ENCODE peak calls at places on chromosomes 1 and 21, in eight cellular contexts. M is ovary, D is WTC11, L is MCF 10A, A is cardiac muscle cell, J is GM10248, X is SK-N-SH, G is Calu3. Q is an unnamed sample.

GRCh38 chr1:74395492-74395891 is 116.9 kb downstream of the LRRC53 start:
- DNase-seq in M (peak), D (no peak), L (no peak), A (no peak), J (no peak), X (no peak), G (no peak), Q (no peak)

GRCh38 chr1:83850849-83851248 is 148.1 kb downstream of the TTLL7 start:
- DNase-seq in M (no peak), D (no peak), L (no peak), A (no peak), J (no peak), X (no peak), G (no peak), Q (no peak)

GRCh38 chr1:234608720-234609527 is 1.1 kb downstream of the IRF2BP2 start:
- DNase-seq in M (peak), D (peak), L (peak), A (peak), J (peak), X (no peak), G (peak), Q (no peak)

GRCh38 chr1:155974208-155975165 is 3.9 kb downstream of the ARHGEF2 start:
- DNase-seq in M (no peak), D (no peak), L (no peak), A (no peak), J (no peak), X (no peak), G (no peak), Q (no peak)

GRCh38 chr1:230869499-230869898 is 1.2 kb upstream of the C1orf198 start:
- DNase-seq in M (no peak), D (no peak), L (no peak), A (no peak), J (no peak), X (no peak), G (no peak), Q (no peak)

GRCh38 chr1:47179988-47180563 is 9.8 kb downstream of the PDZK1IP1 start:
- DNase-seq in M (no peak), D (no peak), L (no peak), A (no peak), J (no peak), X (peak), G (no peak), Q (no peak)

GRCh38 chr1:226034482-226034881 is 28.0 kb upstream of the H3-3A start:
- DNase-seq in M (peak), D (no peak), L (peak), A (no peak), J (no peak), X (no peak), G (no peak), Q (peak)

GRCh38 chr1:59686170-59686569 is 128.6 kb upstream of the HOOK1 start:
- DNase-seq in M (no peak), D (no peak), L (no peak), A (no peak), J (no peak), X (no peak), G (no peak), Q (no peak)

GRCh38 chr1:68294354-68295066 is 62.2 kb upstream of the WLS start:
- DNase-seq in M (no peak), D (no peak), L (no peak), A (no peak), J (no peak), X (no peak), G (no peak), Q (no peak)

GRCh38 chr1:19374402-19374801 is 62.3 kb downstream of the SLC66A1 start:
- DNase-seq in M (no peak), D (peak), L (no peak), A (no peak), J (peak), X (no peak), G (no peak), Q (no peak)

GRCh38 chr1:54581621-54582035 is 33.6 kb downstream of the ACOT11 start:
- DNase-seq in M (peak), D (no peak), L (peak), A (peak), J (no peak), X (peak), G (peak), Q (peak)

GRCh38 chr1:227778401-227778947 is 37.0 kb upstream of the PRSS38 start:
- DNase-seq in M (peak), D (no peak), L (peak), A (no peak), J (no peak), X (no peak), G (no peak), Q (no peak)

GRCh38 chr1:156070523-156070922 is 9.6 kb downstream of the RAB25 start:
- DNase-seq in M (no peak), D (no peak), L (no peak), A (no peak), J (no peak), X (peak), G (no peak), Q (no peak)

GRCh38 chr1:97621955-97622354 is 298.9 kb downstream of the DPYD start:
- DNase-seq in M (no peak), D (no peak), L (peak), A (no peak), J (no peak), X (no peak), G (no peak), Q (no peak)

GRCh38 chr1:108829498-108829916 is 27.4 kb downstream of the AKNAD1 start:
- DNase-seq in M (no peak), D (no peak), L (peak), A (no peak), J (no peak), X (no peak), G (no peak), Q (no peak)

GRCh38 chr1:43556772-43557171 is 26.1 kb downstream of the PTPRF start:
- DNase-seq in M (peak), D (no peak), L (no peak), A (no peak), J (no peak), X (no peak), G (no peak), Q (no peak)

GRCh38 chr21:45848805-45849204 is 132.8 kb upstream of the COL6A1 start:
- DNase-seq in M (no peak), D (no peak), L (no peak), A (no peak), J (no peak), X (no peak), G (no peak), Q (no peak)
- TF ChIP-seq CTCF in M (no peak), D (no peak), L (no peak), A (no peak), J (no peak), X (no peak), G (no peak), Q (no peak)

GRCh38 chr1:204599596-204599995 is 83.4 kb downstream of the MDM4 start:
- DNase-seq in M (no peak), D (no peak), L (no peak), A (no peak), J (no peak), X (no peak), G (no peak), Q (no peak)

GRCh38 chr1:204601979-204602653 is 83.4 kb downstream of the LRRN2 start:
- DNase-seq in M (no peak), D (no peak), L (no peak), A (no peak), J (no peak), X (no peak), G (no peak), Q (no peak)

GRCh38 chr1:204600203-204600602 is 84.0 kb downstream of the MDM4 start:
- DNase-seq in M (no peak), D (no peak), L (no peak), A (no peak), J (no peak), X (no peak), G (no peak), Q (no peak)

GRCh38 chr1:204599098-204599497 is 82.9 kb downstream of the MDM4 start:
- DNase-seq in M (no peak), D (no peak), L (no peak), A (no peak), J (no peak), X (no peak), G (no peak), Q (no peak)

GRCh38 chr1:204600968-204601367 is 84.6 kb downstream of the LRRN2 start:
- DNase-seq in M (no peak), D (peak), L (peak), A (no peak), J (no peak), X (peak), G (no peak), Q (no peak)
- TF ChIP-seq CTCF in M (no peak), D (peak), L (peak), A (peak), J (no peak), X (no peak), G (peak), Q (no peak)

GRCh38 chr1:90074137-90074536 is 79.2 kb downstream of the ZNF326 start:
- DNase-seq in M (no peak), D (no peak), L (no peak), A (no peak), J (peak), X (no peak), G (no peak), Q (no peak)
- TF ChIP-seq CTCF in M (no peak), D (no peak), L (no peak), A (no peak), J (no peak), X (no peak), G (no peak), Q (no peak)

GRCh38 chr1:30359821-30360220 is 363.6 kb downstream of the MATN1 start:
- DNase-seq in M (no peak), D (no peak), L (no peak), A (no peak), J (no peak), X (no peak), G (no peak), Q (no peak)

GRCh38 chr1:30365596-30365995 is 357.8 kb downstream of the MATN1 start:
- DNase-seq in M (no peak), D (no peak), L (no peak), A (peak), J (no peak), X (no peak), G (no peak), Q (no peak)

GRCh38 chr1:30360281-30360680 is 363.1 kb downstream of the MATN1 start:
- DNase-seq in M (no peak), D (no peak), L (no peak), A (no peak), J (no peak), X (no peak), G (no peak), Q (no peak)

GRCh38 chr1:30366199-30366598 is 357.2 kb downstream of the MATN1 start:
- DNase-seq in M (no peak), D (no peak), L (no peak), A (no peak), J (no peak), X (no peak), G (no peak), Q (no peak)

GRCh38 chr1:30362603-30362990 is 360.8 kb downstream of the MATN1 start:
- DNase-seq in M (no peak), D (no peak), L (no peak), A (no peak), J (no peak), X (no peak), G (no peak), Q (no peak)
- TF ChIP-seq CTCF in M (no peak), D (no peak), L (no peak), A (no peak), J (no peak), X (no peak), G (no peak), Q (no peak)

DNA sequence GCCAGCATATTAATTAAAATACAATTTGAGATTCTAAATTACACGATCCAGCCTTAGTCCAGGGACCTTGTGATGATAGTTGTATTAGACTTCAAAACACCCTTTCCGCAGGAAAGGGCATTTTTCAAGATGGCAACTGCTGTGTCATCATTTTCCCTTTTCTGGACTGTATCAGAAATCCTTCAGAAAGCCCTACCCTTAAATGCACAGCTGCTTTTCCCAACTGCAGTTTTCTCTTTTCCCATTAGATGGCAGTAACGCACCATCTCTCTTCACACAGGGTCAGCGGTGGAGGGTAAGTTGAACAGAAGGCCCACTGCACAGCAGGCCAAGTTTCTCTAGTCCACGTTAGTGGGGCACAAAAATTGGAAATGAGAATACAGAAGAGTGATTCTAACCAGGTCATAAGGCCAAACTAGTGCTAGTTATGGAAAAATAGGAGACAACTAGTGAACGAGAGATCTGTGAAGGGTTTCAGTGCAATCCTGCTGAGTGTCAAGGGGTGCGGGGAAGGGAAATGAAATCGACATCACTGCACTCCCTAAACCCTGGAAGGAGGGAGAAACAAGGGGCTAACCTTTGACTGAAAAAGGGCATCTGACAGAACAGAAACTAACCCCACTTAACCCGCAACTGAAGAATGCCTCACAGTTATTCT is 22.1 kb upstream of the TDRD10 start:
- DNase-seq in M (no peak), D (peak), L (peak), A (peak), J (peak), X (peak), G (peak), Q (peak)
- TF ChIP-seq CTCF in M (peak), D (peak), L (peak), A (peak), J (peak), X (peak), G (peak), Q (peak)

GRCh38 chr1:33337994-33338494 is 17.1 kb upstream of the A3GALT2 start:
- DNase-seq in M (no peak), D (no peak), L (no peak), A (no peak), J (no peak), X (no peak), G (no peak), Q (no peak)

GRCh38 chr1:33341190-33341589 is 20.3 kb upstream of the A3GALT2 start:
- DNase-seq in M (no peak), D (no peak), L (no peak), A (no peak), J (no peak), X (no peak), G (no peak), Q (no peak)

GRCh38 chr1:33342041-33342723 is 21.3 kb upstream of the A3GALT2 start:
- DNase-seq in M (peak), D (peak), L (peak), A (no peak), J (no peak), X (no peak), G (peak), Q (peak)

GRCh38 chr1:33338495-33339211 is 17.8 kb upstream of the A3GALT2 start:
- DNase-seq in M (peak), D (no peak), L (peak), A (peak), J (no peak), X (no peak), G (no peak), Q (peak)

DNA sequence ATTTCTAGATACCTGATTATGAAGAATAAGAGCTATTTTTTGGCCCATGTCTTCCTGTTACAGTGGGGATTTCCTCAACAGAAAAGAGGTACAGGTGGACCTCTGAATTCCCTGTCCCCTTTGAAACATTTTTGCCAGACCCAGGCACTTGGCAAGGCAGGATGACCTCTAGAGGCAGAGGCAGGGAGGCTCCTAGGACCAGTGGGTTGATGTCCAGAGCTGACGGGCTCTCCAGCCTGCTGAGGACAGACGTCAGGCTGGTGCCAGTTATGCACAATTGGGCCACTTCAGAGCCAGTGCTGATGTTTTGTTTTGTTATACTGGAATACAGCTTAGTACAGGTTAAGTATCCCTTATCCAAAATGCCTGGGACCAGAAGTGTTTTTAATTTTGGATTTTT is 18.5 kb upstream of the A3GALT2 start:
- DNase-seq in M (no peak), D (no peak), L (peak), A (no peak), J (no peak), X (no peak), G (no peak), Q (no peak)
- TF ChIP-seq CTCF in M (no peak), D (no peak), L (peak), A (peak), J (no peak), X (no peak), G (no peak), Q (no peak)

Q was measured in AG09309.